ENCODE peak calls at places on chromosomes 3 and 15, in nine cellular contexts. One of them, this sample, is unnamed. For H3K4me1 and H3K36me3, the result is how much of the 10 kb centered on the place peaks cover.

GRCh38 chr3:96294143-96294542 is 520.3 kb upstream of the EPHA6 start:
- DNase-seq in heart left ventricle: no peak
- DNase-seq in uterus: no peak
- DNase-seq in transverse colon: no peak
- DNase-seq in tibial nerve: no peak
- DNase-seq in right lobe of liver: no peak
- DNase-seq in prostate gland: no peak
- DNase-seq in stomach: no peak
- DNase-seq in endothelial cell of umbilical vein: no peak
- DNase-seq in this sample: no peak

GRCh38 chr15:99487337-99487730 is 78.5 kb upstream of the MEF2A start:
- DNase-seq in heart left ventricle: no peak
- DNase-seq in uterus: no peak
- DNase-seq in transverse colon: no peak
- DNase-seq in tibial nerve: no peak
- DNase-seq in right lobe of liver: no peak
- DNase-seq in prostate gland: no peak
- DNase-seq in stomach: no peak
- DNase-seq in endothelial cell of umbilical vein: no peak
- DNase-seq in this sample: no peak

GRCh38 chr3:90241481-90241880 is 1134.1 kb downstream of the EPHA3 start:
- DNase-seq in heart left ventricle: no peak
- DNase-seq in uterus: no peak
- DNase-seq in transverse colon: no peak
- DNase-seq in tibial nerve: no peak
- DNase-seq in right lobe of liver: no peak
- DNase-seq in prostate gland: no peak
- DNase-seq in stomach: no peak
- DNase-seq in endothelial cell of umbilical vein: no peak
- DNase-seq in this sample: no peak

GRCh38 chr3:126351771-126352475 is 5.3 kb downstream of the KLF15 start:
- DNase-seq in heart left ventricle: peak
- DNase-seq in uterus: peak
- DNase-seq in transverse colon: peak
- DNase-seq in tibial nerve: peak
- DNase-seq in right lobe of liver: peak
- DNase-seq in prostate gland: no peak
- DNase-seq in stomach: no peak
- DNase-seq in endothelial cell of umbilical vein: no peak
- DNase-seq in this sample: peak

GRCh38 chr3:152657002-152657400 is 177.9 kb upstream of the P2RY1 start:
- DNase-seq in heart left ventricle: no peak
- DNase-seq in uterus: no peak
- DNase-seq in transverse colon: no peak
- DNase-seq in tibial nerve: no peak
- DNase-seq in right lobe of liver: no peak
- DNase-seq in prostate gland: no peak
- DNase-seq in stomach: no peak
- DNase-seq in endothelial cell of umbilical vein: no peak
- DNase-seq in this sample: no peak

GRCh38 chr3:131147534-131147933 is 120.9 kb downstream of the NEK11 start:
- DNase-seq in heart left ventricle: no peak
- DNase-seq in uterus: no peak
- DNase-seq in transverse colon: no peak
- DNase-seq in tibial nerve: no peak
- DNase-seq in right lobe of liver: no peak
- DNase-seq in prostate gland: no peak
- DNase-seq in stomach: no peak
- DNase-seq in endothelial cell of umbilical vein: no peak
- DNase-seq in this sample: no peak

GRCh38 chr3:73037369-73037699 is 24.1 kb upstream of the EBLN2 start:
- DNase-seq in heart left ventricle: no peak
- DNase-seq in uterus: no peak
- DNase-seq in transverse colon: no peak
- DNase-seq in tibial nerve: no peak
- DNase-seq in right lobe of liver: no peak
- DNase-seq in prostate gland: no peak
- DNase-seq in stomach: no peak
- DNase-seq in endothelial cell of umbilical vein: peak
- DNase-seq in this sample: no peak

GRCh38 chr15:39429898-39430357 is 151.0 kb upstream of the THBS1 start:
- DNase-seq in heart left ventricle: no peak
- DNase-seq in uterus: peak
- DNase-seq in transverse colon: no peak
- DNase-seq in tibial nerve: no peak
- DNase-seq in right lobe of liver: no peak
- DNase-seq in prostate gland: no peak
- DNase-seq in stomach: peak
- DNase-seq in endothelial cell of umbilical vein: peak
- DNase-seq in this sample: no peak

GRCh38 chr3:41629072-41629471 is 332.8 kb downstream of the ULK4 start:
- DNase-seq in heart left ventricle: no peak
- DNase-seq in uterus: no peak
- DNase-seq in transverse colon: no peak
- DNase-seq in tibial nerve: no peak
- DNase-seq in right lobe of liver: no peak
- DNase-seq in prostate gland: no peak
- DNase-seq in stomach: no peak
- DNase-seq in endothelial cell of umbilical vein: no peak
- DNase-seq in this sample: no peak

GRCh38 chr3:98021821-98022220 is 13.3 kb downstream of the GABRR3 start:
- DNase-seq in heart left ventricle: no peak
- DNase-seq in uterus: no peak
- DNase-seq in transverse colon: no peak
- DNase-seq in tibial nerve: no peak
- DNase-seq in right lobe of liver: no peak
- DNase-seq in prostate gland: no peak
- DNase-seq in stomach: no peak
- DNase-seq in endothelial cell of umbilical vein: no peak
- DNase-seq in this sample: no peak

GRCh38 chr15:95296626-95297025 is 1033.9 kb upstream of the NR2F2 start:
- DNase-seq in heart left ventricle: no peak
- DNase-seq in uterus: no peak
- DNase-seq in transverse colon: no peak
- DNase-seq in tibial nerve: no peak
- DNase-seq in right lobe of liver: no peak
- DNase-seq in prostate gland: no peak
- DNase-seq in stomach: no peak
- DNase-seq in endothelial cell of umbilical vein: peak
- DNase-seq in this sample: no peak

DNA sequence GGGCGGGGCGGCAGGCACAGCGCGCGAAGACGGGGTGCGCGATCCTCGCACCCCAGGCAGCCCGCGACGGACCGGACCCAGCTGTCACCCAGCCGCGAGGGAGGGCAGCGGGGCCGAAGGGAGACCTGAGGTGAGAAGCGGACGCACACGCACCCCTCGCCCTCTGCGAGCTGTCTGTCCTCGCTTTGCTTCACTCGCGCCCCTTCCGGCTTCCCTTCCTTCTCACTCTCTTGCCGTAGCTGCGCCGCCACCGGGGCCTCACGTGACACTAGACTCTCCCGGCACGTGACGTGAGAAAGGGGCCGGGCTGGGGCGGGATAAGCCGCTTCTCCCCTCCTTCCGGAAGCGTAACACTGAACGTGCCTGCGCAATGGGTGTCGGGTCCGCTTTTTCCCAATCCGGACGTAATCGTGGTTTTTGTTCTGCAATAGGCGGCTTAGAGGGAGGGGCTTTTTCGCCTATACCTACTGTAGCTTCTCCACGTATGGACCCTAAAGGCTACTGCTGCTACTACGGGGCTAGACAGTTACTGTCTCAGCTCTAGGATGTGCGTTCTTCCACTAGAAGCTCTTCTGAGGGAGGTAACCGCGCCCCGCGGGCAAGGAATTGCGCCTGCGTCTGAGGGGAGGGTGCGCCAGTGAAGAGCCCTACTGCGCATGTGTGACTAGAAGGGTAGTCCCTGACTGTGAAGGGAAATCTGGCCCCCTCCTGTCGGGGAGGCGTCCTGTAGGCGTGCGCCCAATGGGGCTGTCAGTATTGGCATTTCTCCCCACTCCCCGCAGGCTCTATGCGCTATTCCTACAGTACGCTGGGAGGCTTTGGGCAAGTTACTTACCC is at the start of the genes ATG3 and SLC35A5:
- DNase-seq in heart left ventricle: peak
- DNase-seq in uterus: peak
- DNase-seq in transverse colon: peak
- DNase-seq in tibial nerve: peak
- DNase-seq in right lobe of liver: peak
- DNase-seq in prostate gland: peak
- DNase-seq in stomach: peak
- DNase-seq in endothelial cell of umbilical vein: peak
- DNase-seq in this sample: peak
- TF ChIP-seq POLR2A in heart left ventricle: peak
- TF ChIP-seq POLR2A in uterus: peak
- TF ChIP-seq POLR2A in transverse colon: peak
- TF ChIP-seq POLR2A in tibial nerve: peak
- TF ChIP-seq POLR2A in right lobe of liver: peak
- TF ChIP-seq POLR2A in prostate gland: peak
- TF ChIP-seq POLR2A in stomach: peak
- TF ChIP-seq POLR2A in endothelial cell of umbilical vein: peak
- TF ChIP-seq POLR2A in this sample: peak

GRCh38 chr3:53169045-53169831 is 8.2 kb downstream of the PRKCD start:
- DNase-seq in heart left ventricle: no peak
- DNase-seq in uterus: no peak
- DNase-seq in transverse colon: no peak
- DNase-seq in tibial nerve: no peak
- DNase-seq in right lobe of liver: no peak
- DNase-seq in prostate gland: peak
- DNase-seq in stomach: no peak
- DNase-seq in endothelial cell of umbilical vein: no peak
- DNase-seq in this sample: peak
- H3K4me1 ChIP-seq in heart left ventricle: under half
- H3K4me1 ChIP-seq in uterus: under half
- H3K4me1 ChIP-seq in transverse colon: under half
- H3K4me1 ChIP-seq in tibial nerve: under half
- H3K4me1 ChIP-seq in right lobe of liver: under half
- H3K4me1 ChIP-seq in prostate gland: under half
- H3K4me1 ChIP-seq in stomach: half or more
- H3K4me1 ChIP-seq in endothelial cell of umbilical vein: under half
- H3K4me1 ChIP-seq in this sample: half or more

GRCh38 chr3:33030246-33030645 is 66.7 kb downstream of the GLB1 start:
- DNase-seq in heart left ventricle: no peak
- DNase-seq in uterus: no peak
- DNase-seq in transverse colon: no peak
- DNase-seq in tibial nerve: no peak
- DNase-seq in right lobe of liver: no peak
- DNase-seq in prostate gland: no peak
- DNase-seq in stomach: no peak
- DNase-seq in endothelial cell of umbilical vein: no peak
- DNase-seq in this sample: no peak

GRCh38 chr3:33023176-33024136 is 72.0 kb downstream of the CCR4 start:
- DNase-seq in heart left ventricle: no peak
- DNase-seq in uterus: no peak
- DNase-seq in transverse colon: no peak
- DNase-seq in tibial nerve: no peak
- DNase-seq in right lobe of liver: no peak
- DNase-seq in prostate gland: no peak
- DNase-seq in stomach: no peak
- DNase-seq in endothelial cell of umbilical vein: no peak
- DNase-seq in this sample: no peak

GRCh38 chr3:33025648-33026178 is 71.2 kb downstream of the GLB1 start:
- DNase-seq in heart left ventricle: no peak
- DNase-seq in uterus: no peak
- DNase-seq in transverse colon: no peak
- DNase-seq in tibial nerve: no peak
- DNase-seq in right lobe of liver: no peak
- DNase-seq in prostate gland: no peak
- DNase-seq in stomach: no peak
- DNase-seq in endothelial cell of umbilical vein: no peak
- DNase-seq in this sample: no peak

GRCh38 chr3:33027091-33027490 is 69.9 kb downstream of the GLB1 start:
- DNase-seq in heart left ventricle: no peak
- DNase-seq in uterus: no peak
- DNase-seq in transverse colon: no peak
- DNase-seq in tibial nerve: no peak
- DNase-seq in right lobe of liver: no peak
- DNase-seq in prostate gland: no peak
- DNase-seq in stomach: no peak
- DNase-seq in endothelial cell of umbilical vein: no peak
- DNase-seq in this sample: no peak

DNA sequence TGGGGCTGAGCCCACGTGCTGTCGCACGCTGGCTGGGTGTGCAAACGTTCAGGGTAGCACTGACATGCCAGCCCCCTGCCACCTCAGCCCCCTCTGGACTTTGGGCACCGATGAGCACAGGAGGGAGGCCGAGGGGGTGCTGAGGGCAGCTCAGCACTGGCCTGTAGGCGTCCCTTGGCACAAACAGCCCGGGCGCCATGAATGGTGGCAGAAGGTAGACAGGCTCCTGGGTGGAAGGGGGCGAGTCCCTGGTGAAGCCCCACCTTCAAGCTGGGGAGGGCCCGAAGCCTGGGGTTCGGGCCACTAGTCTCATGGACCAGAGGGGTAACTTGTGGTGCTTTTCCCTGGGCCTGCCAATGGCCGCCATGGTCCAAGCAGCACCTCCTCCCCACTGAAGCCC is 70.7 kb downstream of the GLB1 start:
- DNase-seq in heart left ventricle: no peak
- DNase-seq in uterus: no peak
- DNase-seq in transverse colon: no peak
- DNase-seq in tibial nerve: no peak
- DNase-seq in right lobe of liver: no peak
- DNase-seq in prostate gland: no peak
- DNase-seq in stomach: no peak
- DNase-seq in endothelial cell of umbilical vein: no peak
- DNase-seq in this sample: no peak
- H3K36me3 ChIP-seq in heart left ventricle: under half
- H3K36me3 ChIP-seq in uterus: under half
- H3K36me3 ChIP-seq in transverse colon: under half
- H3K36me3 ChIP-seq in tibial nerve: under half
- H3K36me3 ChIP-seq in right lobe of liver: under half
- H3K36me3 ChIP-seq in prostate gland: under half
- H3K36me3 ChIP-seq in stomach: half or more
- H3K36me3 ChIP-seq in endothelial cell of umbilical vein: under half
- H3K36me3 ChIP-seq in this sample: under half

DNA sequence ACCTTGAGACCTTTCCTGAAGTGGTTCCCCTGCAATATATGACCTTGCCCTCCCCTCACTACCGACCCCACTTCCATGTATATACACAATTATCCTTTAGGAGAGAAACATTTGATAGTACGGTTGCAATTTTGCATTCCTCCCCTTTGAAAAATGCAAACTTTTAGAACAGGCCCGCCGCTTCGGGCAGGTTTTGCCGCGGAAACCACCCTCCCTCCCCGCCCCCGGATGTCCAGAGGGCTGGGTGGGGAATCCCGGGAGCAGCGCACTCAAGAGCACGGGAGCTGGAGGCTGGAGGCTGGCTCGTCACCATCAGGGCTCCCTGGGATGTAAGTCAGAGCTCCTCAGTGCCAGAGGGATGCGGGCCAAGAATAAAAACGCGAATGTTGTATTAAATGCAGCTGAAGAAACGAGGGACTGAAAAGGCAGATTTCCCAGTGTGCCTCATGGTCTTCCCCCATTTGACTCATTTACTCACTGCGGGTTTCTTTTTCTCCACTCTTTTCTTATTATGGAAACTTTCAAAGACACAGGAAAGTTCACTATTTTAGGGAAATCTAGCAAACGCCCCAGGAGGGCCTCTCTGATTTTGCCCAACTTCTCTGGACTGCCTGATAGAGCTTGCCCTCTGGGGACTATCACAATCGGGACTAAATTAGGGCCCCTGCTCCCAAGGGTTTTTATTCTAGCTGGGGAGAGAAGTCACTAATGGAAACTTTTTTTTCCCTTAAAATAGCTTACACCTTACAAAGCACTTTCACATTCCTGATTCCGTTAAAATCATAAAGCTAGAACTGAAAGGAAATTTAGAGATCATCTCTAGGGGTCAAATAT is 2.9 kb upstream of the USP3 start:
- DNase-seq in heart left ventricle: peak
- DNase-seq in uterus: peak
- DNase-seq in transverse colon: peak
- DNase-seq in tibial nerve: peak
- DNase-seq in right lobe of liver: peak
- DNase-seq in prostate gland: peak
- DNase-seq in stomach: peak
- DNase-seq in endothelial cell of umbilical vein: peak
- DNase-seq in this sample: peak
- TF ChIP-seq POLR2A in heart left ventricle: no peak
- TF ChIP-seq POLR2A in uterus: peak
- TF ChIP-seq POLR2A in transverse colon: peak
- TF ChIP-seq POLR2A in tibial nerve: no peak
- TF ChIP-seq POLR2A in right lobe of liver: no peak
- TF ChIP-seq POLR2A in prostate gland: no peak
- TF ChIP-seq POLR2A in stomach: no peak
- TF ChIP-seq POLR2A in endothelial cell of umbilical vein: peak
- TF ChIP-seq POLR2A in this sample: no peak